ENCODE peak calls at places on chromosomes 4 and X, in eight cellular contexts. W is GM12892, H is heart left ventricle, K is body of pancreas, V is breast epithelium, C is adrenal gland, Q is K562, N is IMR-90. O is an unnamed sample.

GRCh38 chr4:101762025-101762424 is 28.5 kb upstream of the BANK1 start:
- DNase-seq in N (no peak), K (no peak), C (no peak), H (no peak), Q (no peak), W (no peak), V (no peak), O (no peak)

GRCh38 chr4:85475631-85476233 is 782 bp downstream of the ARHGAP24 start:
- DNase-seq in Q (no peak), H (peak; percentile 54), V (no peak), K (peak; percentile 44), N (no peak), W (no peak), C (no peak), O (no peak)

GRCh38 chr4:24914460-24914859 is 1.6 kb upstream of the CCDC149 start:
- DNase-seq in V (no peak), K (no peak), Q (no peak), W (no peak), C (no peak), N (no peak), H (no peak), O (no peak)

GRCh38 chr4:56613101-56613862 is 67.8 kb downstream of the HOPX start:
- DNase-seq in K (no peak), V (no peak), N (peak; percentile 91), Q (no peak), W (no peak), C (no peak), H (no peak), O (peak; percentile 19)

GRCh38 chr4:31548823-31549222 is 828.7 kb downstream of the PCDH7 start:
- DNase-seq in V (no peak), H (peak; percentile 25), K (no peak), C (no peak), Q (no peak), W (no peak), N (no peak), O (no peak)

GRCh38 chr4:185708348-185708747 is 103.6 kb downstream of the SORBS2 start:
- DNase-seq in K (no peak), C (no peak), W (no peak), N (peak; percentile 52), Q (no peak), H (no peak), V (no peak), O (no peak)

GRCh38 chr4:143071351-143071750 is 113.4 kb upstream of the USP38 start:
- DNase-seq in Q (no peak), N (no peak), C (no peak), K (no peak), H (no peak), W (no peak), V (no peak), O (no peak)

GRCh38 chr4:110678517-110678916 is 55.6 kb upstream of the PITX2 start:
- DNase-seq in Q (no peak), V (no peak), C (no peak), W (no peak), K (no peak), H (no peak), N (no peak), O (no peak)

GRCh38 chr4:98939446-98939845 is 10.5 kb upstream of the EIF4E start:
- DNase-seq in V (no peak), N (no peak), Q (no peak), W (no peak), K (no peak), C (no peak), H (no peak), O (no peak)

GRCh38 chr4:6901669-6902317 is 7.8 kb upstream of the TBC1D14 start:
- DNase-seq in H (no peak), K (no peak), Q (no peak), N (no peak), W (no peak), V (no peak), C (peak; percentile 18), O (no peak)

GRCh38 chr4:6746721-6747689 is 31.0 kb downstream of the BLOC1S4 start:
- DNase-seq in C (no peak), K (peak; percentile 87), W (no peak), V (peak; percentile 57), H (peak; percentile 60), Q (no peak), N (no peak), O (no peak)

GRCh38 chr4:150235317-150235716 is 157.1 kb downstream of the DCLK2 start:
- DNase-seq in W (no peak), V (no peak), C (no peak), Q (no peak), H (no peak), N (no peak), K (no peak), O (no peak)

GRCh38 chr4:22534374-22534773 is 18.5 kb upstream of the ADGRA3 start:
- DNase-seq in N (no peak), H (no peak), W (no peak), V (no peak), K (no peak), C (no peak), Q (no peak), O (no peak)

GRCh38 chrX:111387470-111387869 is 24.5 kb downstream of the DCX start:
- DNase-seq in V (no peak), C (no peak), Q (no peak), N (no peak), K (no peak), W (no peak), H (no peak), O (no peak)

GRCh38 chr4:15234101-15234500 is 193.7 kb upstream of the C1QTNF7 start:
- DNase-seq in H (no peak), V (no peak), C (peak; percentile 24), K (no peak), W (no peak), N (peak; percentile 93), Q (no peak), O (peak; percentile 14)

GRCh38 chr4:142473218-142473959 is 372.7 kb downstream of the INPP4B start:
- DNase-seq in V (no peak), K (peak; percentile 25), N (no peak), W (no peak), C (no peak), H (peak; percentile 50), Q (no peak), O (no peak)

GRCh38 chrX:44352739-44353138 is 9.3 kb upstream of the EFHC2 start:
- DNase-seq in N (no peak), C (no peak), Q (no peak), W (no peak), H (no peak), V (peak; percentile 24), K (no peak), O (no peak)

GRCh38 chr4:8560265-8561047 is 19.7 kb upstream of the GPR78 start:
- DNase-seq in W (no peak), V (no peak), C (no peak), K (no peak), H (no peak), Q (no peak), N (no peak), O (no peak)

GRCh38 chr4:118180776-118181175 is 146.5 kb downstream of the NDST3 start:
- DNase-seq in C (no peak), N (peak; percentile 47), V (no peak), W (no peak), K (no peak), H (no peak), Q (no peak), O (no peak)

GRCh38 chr4:168674077-168674747 is 177.4 kb downstream of the PALLD start:
- DNase-seq in C (no peak), K (peak; percentile 22), Q (no peak), N (peak; percentile 65), W (no peak), V (no peak), H (no peak), O (no peak)

GRCh38 chr4:3412257-3413020 is 29.3 kb upstream of the HGFAC start:
- DNase-seq in K (no peak), N (no peak), H (no peak), V (no peak), W (no peak), C (peak; percentile 53), Q (no peak), O (no peak)

GRCh38 chr4:69485130-69485529 is 10.6 kb downstream of the UGT2B4 start:
- DNase-seq in N (no peak), V (no peak), H (no peak), C (no peak), K (no peak), Q (no peak), W (no peak), O (no peak)

GRCh38 chr4:88752754-88753153 is 55.1 kb upstream of the NAP1L5 start:
- DNase-seq in W (no peak), H (no peak), V (no peak), Q (no peak), N (no peak), C (no peak), K (peak; percentile 34), O (no peak)

GRCh38 chr4:22676058-22676457 is 16.7 kb upstream of the GBA3 start:
- DNase-seq in C (no peak), W (no peak), K (no peak), Q (no peak), H (no peak), V (no peak), N (no peak), O (no peak)

GRCh38 chrX:68883800-68884199 is 55.0 kb downstream of the EFNB1 start:
- DNase-seq in K (no peak), V (no peak), N (no peak), C (no peak), W (no peak), Q (no peak), H (no peak), O (no peak)

GRCh38 chrX:154749856-154750255 is 1.0 kb downstream of the GAB3 start:
- DNase-seq in Q (no peak), W (no peak), N (no peak), H (no peak), V (no peak), C (no peak), K (no peak), O (no peak)
- TF ChIP-seq POLR2A in Q (no peak), W (no peak), N (no peak), H (no peak), V (no peak), C (no peak), K (no peak), O (no peak)

GRCh38 chrX:129905787-129906580 is at the start of gene UTP14A:
- DNase-seq in V (peak; percentile 84), W (peak; percentile 51), C (peak; percentile 89), K (peak; percentile 93), H (peak; percentile 93), N (peak; percentile 90), Q (peak; percentile 87), O (peak; percentile 60)
- TF ChIP-seq POLR2A in V (no peak), W (peak; percentile 69), C (peak; percentile 54), K (peak; percentile 68), H (no peak), N (peak; percentile 60), Q (peak; percentile 92), O (peak; percentile 32)

GRCh38 chrX:72180539-72180938 is 1.0 kb upstream of the PIN4 start:
- DNase-seq in N (no peak), K (no peak), H (no peak), C (no peak), Q (no peak), W (no peak), V (no peak), O (no peak)

GRCh38 chrX:72182924-72183323 is 1.4 kb downstream of the PIN4 start:
- DNase-seq in H (no peak), W (no peak), K (no peak), Q (no peak), N (no peak), V (no peak), C (no peak), O (no peak)

GRCh38 chrX:72181178-72182125 is at the start of gene PIN4:
- DNase-seq in V (peak; percentile 92), C (peak; percentile 91), Q (peak; percentile 82), N (peak; percentile 97), K (peak; percentile 94), H (peak; percentile 93), W (peak; percentile 79), O (peak; percentile 77)
- TF ChIP-seq POLR2A in V (no peak), C (peak; percentile 70), Q (peak; percentile 76), N (peak; percentile 57), K (peak; percentile 65), H (no peak), W (peak; percentile 55), O (peak; percentile 32)

GRCh38 chr4:40245794-40246546 is 49.1 kb downstream of the RHOH start:
- DNase-seq in V (no peak), K (no peak), H (no peak), W (no peak), C (no peak), N (no peak), Q (no peak), O (no peak)
- TF ChIP-seq POLR2A in V (no peak), K (no peak), H (no peak), W (peak; percentile 61), C (no peak), N (no peak), Q (peak; percentile 18), O (no peak)

O was measured in H54.